ENCODE peak calls at places on chromosomes 6 and 20, in eight cellular contexts. V is iris pigment epithelial cell, S is AG10803, D is anterior cingulate cortex, B is RWPE2, L is astrocyte, E is HS-5, K is body of pancreas. M is an unnamed sample.
A peak's percentile ranks its signal among the peaks of the same experiment; 100 is the strongest.

GRCh38 chr6:139230421-139230840 is 61.4 kb downstream of the TXLNB start:
- DNase-seq in V (peak; percentile 37), S (peak; percentile 54), D (peak; percentile 9), B (no peak), L (peak; percentile 51), E (no peak), K (no peak), M (no peak)

GRCh38 chr20:23050847-23051627 is 1.6 kb upstream of the THBD start:
- DNase-seq in V (peak; percentile 83), S (peak; percentile 72), D (peak; percentile 49), B (no peak), L (peak; percentile 48), E (no peak), K (peak; percentile 40), M (peak; percentile 66)

GRCh38 chr6:70636589-70636988 is 31.1 kb upstream of the SMAP1 start:
- DNase-seq in V (no peak), S (no peak), D (no peak), B (no peak), L (no peak), E (no peak), K (no peak), M (no peak)

GRCh38 chr6:152566040-152566875 is 70.9 kb downstream of the SYNE1 start:
- DNase-seq in V (peak; percentile 35), S (no peak), D (no peak), B (no peak), L (no peak), E (no peak), K (no peak), M (no peak)

GRCh38 chr6:13338038-13338437 is 9.7 kb upstream of the TBC1D7 start:
- DNase-seq in V (no peak), S (peak; percentile 54), D (no peak), B (no peak), L (no peak), E (no peak), K (no peak), M (no peak)

GRCh38 chr20:5933802-5934436 is 16.4 kb downstream of the TRMT6 start:
- DNase-seq in V (peak; percentile 13), S (no peak), D (no peak), B (no peak), L (no peak), E (no peak), K (no peak), M (no peak)

GRCh38 chr6:130215526-130215925 is 7.2 kb downstream of the SAMD3 start:
- DNase-seq in V (no peak), S (no peak), D (no peak), B (no peak), L (no peak), E (no peak), K (no peak), M (no peak)

GRCh38 chr6:36933102-36933501 is 21.4 kb upstream of the PI16 start:
- DNase-seq in V (peak; percentile 78), S (peak; percentile 73), D (no peak), B (no peak), L (peak; percentile 38), E (peak; percentile 83), K (no peak), M (no peak)

GRCh38 chr20:19786311-19786710 is 28.3 kb downstream of the RIN2 start:
- DNase-seq in V (peak; percentile 88), S (peak; percentile 98), D (no peak), B (peak; percentile 86), L (peak; percentile 98), E (no peak), K (no peak), M (peak; percentile 78)

GRCh38 chr20:47453167-47453782 is 48.4 kb upstream of the NCOA3 start:
- DNase-seq in V (peak; percentile 93), S (peak; percentile 84), D (no peak), B (peak; percentile 94), L (peak; percentile 86), E (peak; percentile 100), K (no peak), M (no peak)

GRCh38 chr20:57746832-57747404 is 37.1 kb upstream of the PMEPA1 start:
- DNase-seq in V (no peak), S (no peak), D (no peak), B (peak; percentile 66), L (no peak), E (no peak), K (no peak), M (no peak)

GRCh38 chr20:19964289-19965263 is 52.6 kb upstream of the NAA20 start:
- DNase-seq in V (peak; percentile 97), S (peak; percentile 94), D (no peak), B (no peak), L (peak; percentile 84), E (peak; percentile 81), K (peak; percentile 74), M (peak; percentile 77)

GRCh38 chr6:149834513-149835481 is 29.4 kb downstream of the LRP11 start:
- DNase-seq in V (peak; percentile 67), S (peak; percentile 65), D (peak; percentile 15), B (no peak), L (peak; percentile 39), E (no peak), K (peak; percentile 57), M (peak; percentile 58)

GRCh38 chr6:11606287-11606686 is 68.7 kb downstream of the TMEM170B start:
- DNase-seq in V (no peak), S (no peak), D (no peak), B (no peak), L (no peak), E (no peak), K (peak; percentile 32), M (peak; percentile 45)

GRCh38 chr20:32510601-32511357 is 74.4 kb downstream of the NOL4L start:
- DNase-seq in V (peak; percentile 27), S (no peak), D (no peak), B (peak; percentile 74), L (no peak), E (no peak), K (peak; percentile 35), M (peak; percentile 45)

GRCh38 chr6:46281110-46281509 is 110.3 kb upstream of the ENPP5 start:
- DNase-seq in V (no peak), S (peak; percentile 85), D (no peak), B (no peak), L (no peak), E (no peak), K (no peak), M (no peak)

GRCh38 chr20:44279228-44279627 is 31.8 kb downstream of the FITM2 start:
- DNase-seq in V (peak; percentile 75), S (peak; percentile 76), D (no peak), B (peak; percentile 93), L (peak; percentile 91), E (peak; percentile 93), K (no peak), M (no peak)

GRCh38 chr6:14925025-14925595 is 320.8 kb upstream of the JARID2 start:
- DNase-seq in V (no peak), S (peak; percentile 13), D (no peak), B (no peak), L (no peak), E (no peak), K (no peak), M (no peak)

GRCh38 chr6:93751969-93752368 is 332.6 kb upstream of the EPHA7 start:
- DNase-seq in V (no peak), S (no peak), D (no peak), B (no peak), L (peak; percentile 1), E (no peak), K (no peak), M (no peak)

GRCh38 chr6:111355156-111355555 is 127.9 kb downstream of the REV3L start:
- DNase-seq in V (no peak), S (no peak), D (no peak), B (no peak), L (no peak), E (no peak), K (no peak), M (no peak)

GRCh38 chr6:113694278-113695077 is 162.7 kb upstream of the MARCKS start:
- DNase-seq in V (peak; percentile 45), S (peak; percentile 76), D (no peak), B (no peak), L (peak; percentile 81), E (peak; percentile 56), K (peak; percentile 24), M (no peak)

GRCh38 chr6:135128268-135128914 is 52.7 kb upstream of the MYB start:
- DNase-seq in V (no peak), S (no peak), D (no peak), B (no peak), L (no peak), E (no peak), K (no peak), M (no peak)

GRCh38 chr6:36977470-36977941 is 8.5 kb downstream of the MTCH1 start:
- DNase-seq in V (no peak), S (no peak), D (no peak), B (no peak), L (no peak), E (no peak), K (no peak), M (no peak)

GRCh38 chr6:149275621-149276020 is 41.9 kb upstream of the TAB2 start:
- DNase-seq in V (peak; percentile 63), S (no peak), D (no peak), B (no peak), L (peak; percentile 12), E (no peak), K (no peak), M (no peak)

GRCh38 chr6:117215353-117216090 is 49.8 kb upstream of the VGLL2 start:
- DNase-seq in V (no peak), S (no peak), D (no peak), B (no peak), L (no peak), E (no peak), K (no peak), M (no peak)

GRCh38 chr6:144158133-144158532 is 7.8 kb downstream of the STX11 start:
- DNase-seq in V (peak; percentile 93), S (peak; percentile 98), D (no peak), B (no peak), L (peak; percentile 92), E (peak; percentile 81), K (peak; percentile 55), M (peak; percentile 79)

GRCh38 chr6:96608074-96608473 is 45.1 kb downstream of the FHL5 start:
- DNase-seq in V (no peak), S (no peak), D (no peak), B (no peak), L (no peak), E (no peak), K (no peak), M (no peak)

GRCh38 chr6:158488065-158488464 is 71.8 kb upstream of the TMEM181 start:
- DNase-seq in V (peak; percentile 98), S (peak; percentile 96), D (peak; percentile 33), B (no peak), L (peak; percentile 100), E (peak; percentile 91), K (no peak), M (no peak)

GRCh38 chr20:5845686-5846651 is 95.8 kb downstream of the SHLD1 start:
- DNase-seq in V (peak; percentile 67), S (peak; percentile 55), D (no peak), B (no peak), L (peak; percentile 18), E (no peak), K (no peak), M (no peak)

GRCh38 chr6:17867880-17868279 is 119.6 kb downstream of the KIF13A start:
- DNase-seq in V (peak; percentile 83), S (peak; percentile 88), D (no peak), B (no peak), L (peak; percentile 80), E (peak; percentile 73), K (peak; percentile 18), M (no peak)

GRCh38 chr20:64212750-64213149 is 42.8 kb upstream of the PCMTD2 start:
- DNase-seq in V (peak; percentile 59), S (peak; percentile 46), D (no peak), B (no peak), L (peak; percentile 36), E (no peak), K (peak; percentile 61), M (peak; percentile 82)